ENCODE peak calls at places on chromosomes 1 and 21, in five cellular contexts. One of them, this sample, is unnamed.

GRCh38 chr1:191757003-191757402 is 401.3 kb upstream of the RGS18 start:
- DNase-seq in adipocyte: peak
- DNase-seq in AG10803: no peak
- DNase-seq in cardiac fibroblast: no peak
- DNase-seq in colonic mucosa: no peak
- DNase-seq in this sample: peak

GRCh38 chr1:224053456-224053855 is 60.5 kb upstream of the FBXO28 start:
- DNase-seq in adipocyte: no peak
- DNase-seq in AG10803: no peak
- DNase-seq in cardiac fibroblast: no peak
- DNase-seq in colonic mucosa: no peak
- DNase-seq in this sample: no peak

GRCh38 chr1:15525043-15525958 is 1.3 kb upstream of the CASP9 start:
- DNase-seq in adipocyte: no peak
- DNase-seq in AG10803: no peak
- DNase-seq in cardiac fibroblast: peak
- DNase-seq in colonic mucosa: peak
- DNase-seq in this sample: peak

GRCh38 chr21:41948404-41948895 is 5.4 kb downstream of the C2CD2 start:
- DNase-seq in adipocyte: no peak
- DNase-seq in AG10803: no peak
- DNase-seq in cardiac fibroblast: no peak
- DNase-seq in colonic mucosa: no peak
- DNase-seq in this sample: no peak

GRCh38 chr1:37515185-37516034 is 844 bp upstream of the MEAF6 start:
- DNase-seq in adipocyte: no peak
- DNase-seq in AG10803: no peak
- DNase-seq in cardiac fibroblast: no peak
- DNase-seq in colonic mucosa: no peak
- DNase-seq in this sample: no peak

GRCh38 chr21:42607525-42608102 is 45.8 kb upstream of the PDE9A start:
- DNase-seq in adipocyte: no peak
- DNase-seq in AG10803: no peak
- DNase-seq in cardiac fibroblast: no peak
- DNase-seq in colonic mucosa: no peak
- DNase-seq in this sample: no peak

GRCh38 chr1:179082308-179083030 is 599 bp downstream of the TOR3A start:
- DNase-seq in adipocyte: peak
- DNase-seq in AG10803: no peak
- DNase-seq in cardiac fibroblast: peak
- DNase-seq in colonic mucosa: peak
- DNase-seq in this sample: no peak

GRCh38 chr1:157958280-157958679 is 35.2 kb upstream of the KIRREL1 start:
- DNase-seq in adipocyte: no peak
- DNase-seq in AG10803: no peak
- DNase-seq in cardiac fibroblast: no peak
- DNase-seq in colonic mucosa: no peak
- DNase-seq in this sample: no peak

GRCh38 chr1:212531796-212532195 is 76.8 kb upstream of the ATF3 start:
- DNase-seq in adipocyte: no peak
- DNase-seq in AG10803: no peak
- DNase-seq in cardiac fibroblast: no peak
- DNase-seq in colonic mucosa: no peak
- DNase-seq in this sample: no peak

GRCh38 chr1:186536272-186536905 is 75.5 kb upstream of the PDC start:
- DNase-seq in adipocyte: peak
- DNase-seq in AG10803: peak
- DNase-seq in cardiac fibroblast: peak
- DNase-seq in colonic mucosa: no peak
- DNase-seq in this sample: no peak

GRCh38 chr21:24280591-24280990 is 1326.7 kb downstream of the MRPL39 start:
- DNase-seq in adipocyte: no peak
- DNase-seq in AG10803: no peak
- DNase-seq in cardiac fibroblast: no peak
- DNase-seq in colonic mucosa: no peak
- DNase-seq in this sample: no peak

GRCh38 chr1:46248122-46248920 is 758 bp downstream of the RAD54L start:
- DNase-seq in adipocyte: peak
- DNase-seq in AG10803: no peak
- DNase-seq in cardiac fibroblast: no peak
- DNase-seq in colonic mucosa: peak
- DNase-seq in this sample: no peak
- H3K4me3 ChIP-seq in adipocyte: peak
- H3K4me3 ChIP-seq in AG10803: peak
- H3K4me3 ChIP-seq in cardiac fibroblast: peak
- H3K4me3 ChIP-seq in colonic mucosa: peak
- H3K4me3 ChIP-seq in this sample: peak

GRCh38 chr1:23727362-23727811 is 15.9 kb upstream of the ELOA start:
- DNase-seq in adipocyte: peak
- DNase-seq in AG10803: peak
- DNase-seq in cardiac fibroblast: peak
- DNase-seq in colonic mucosa: peak
- DNase-seq in this sample: no peak
- H3K4me3 ChIP-seq in adipocyte: peak
- H3K4me3 ChIP-seq in AG10803: no peak
- H3K4me3 ChIP-seq in cardiac fibroblast: no peak
- H3K4me3 ChIP-seq in colonic mucosa: no peak
- H3K4me3 ChIP-seq in this sample: no peak

GRCh38 chr1:20678599-20678998 is 17.4 kb upstream of the DDOST start:
- DNase-seq in adipocyte: no peak
- DNase-seq in AG10803: no peak
- DNase-seq in cardiac fibroblast: no peak
- DNase-seq in colonic mucosa: no peak
- DNase-seq in this sample: no peak

GRCh38 chr1:20683614-20684013 is 22.4 kb upstream of the DDOST start:
- DNase-seq in adipocyte: no peak
- DNase-seq in AG10803: no peak
- DNase-seq in cardiac fibroblast: no peak
- DNase-seq in colonic mucosa: no peak
- DNase-seq in this sample: no peak

GRCh38 chr1:20682571-20683236 is 21.5 kb upstream of the DDOST start:
- DNase-seq in adipocyte: no peak
- DNase-seq in AG10803: no peak
- DNase-seq in cardiac fibroblast: no peak
- DNase-seq in colonic mucosa: no peak
- DNase-seq in this sample: no peak

GRCh38 chr1:20681999-20682398 is 20.8 kb upstream of the DDOST start:
- DNase-seq in adipocyte: no peak
- DNase-seq in AG10803: no peak
- DNase-seq in cardiac fibroblast: no peak
- DNase-seq in colonic mucosa: no peak
- DNase-seq in this sample: no peak

GRCh38 chr1:20680269-20680668 is 19.1 kb upstream of the DDOST start:
- DNase-seq in adipocyte: no peak
- DNase-seq in AG10803: no peak
- DNase-seq in cardiac fibroblast: no peak
- DNase-seq in colonic mucosa: no peak
- DNase-seq in this sample: no peak
- H3K4me3 ChIP-seq in adipocyte: no peak
- H3K4me3 ChIP-seq in AG10803: no peak
- H3K4me3 ChIP-seq in cardiac fibroblast: no peak
- H3K4me3 ChIP-seq in colonic mucosa: no peak
- H3K4me3 ChIP-seq in this sample: no peak

GRCh38 chr21:16307256-16307655 is 577.5 kb downstream of the USP25 start:
- DNase-seq in adipocyte: no peak
- DNase-seq in AG10803: no peak
- DNase-seq in cardiac fibroblast: no peak
- DNase-seq in colonic mucosa: no peak
- DNase-seq in this sample: no peak
- H3K4me3 ChIP-seq in adipocyte: peak
- H3K4me3 ChIP-seq in AG10803: no peak
- H3K4me3 ChIP-seq in cardiac fibroblast: no peak
- H3K4me3 ChIP-seq in colonic mucosa: no peak
- H3K4me3 ChIP-seq in this sample: no peak

DNA sequence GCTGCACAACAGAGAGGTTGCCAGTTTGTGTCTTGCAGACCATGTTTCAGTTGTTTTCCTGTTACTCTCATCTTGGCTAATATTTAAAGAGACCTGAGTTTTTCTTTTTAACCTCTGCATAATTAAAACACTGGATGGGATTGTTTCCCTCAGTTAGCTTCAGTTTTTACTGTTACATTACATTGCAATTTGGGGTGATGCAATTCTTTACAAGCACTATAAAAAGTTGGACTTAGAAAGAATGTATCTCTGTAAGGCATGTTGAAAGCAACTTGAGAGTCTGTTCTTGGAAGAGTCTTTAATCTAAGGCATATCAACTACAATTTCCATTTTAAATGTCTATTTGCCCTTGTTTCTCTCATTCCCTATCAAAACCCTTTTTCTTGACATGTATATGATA is 99.1 kb downstream of the DNM3 start:
- DNase-seq in adipocyte: peak
- DNase-seq in AG10803: peak
- DNase-seq in cardiac fibroblast: peak
- DNase-seq in colonic mucosa: no peak
- DNase-seq in this sample: no peak
- H3K4me3 ChIP-seq in adipocyte: no peak
- H3K4me3 ChIP-seq in AG10803: no peak
- H3K4me3 ChIP-seq in cardiac fibroblast: no peak
- H3K4me3 ChIP-seq in colonic mucosa: no peak
- H3K4me3 ChIP-seq in this sample: no peak

GRCh38 chr1:65176071-65176470 is 28.1 kb downstream of the AK4 start:
- DNase-seq in adipocyte: no peak
- DNase-seq in AG10803: no peak
- DNase-seq in cardiac fibroblast: no peak
- DNase-seq in colonic mucosa: no peak
- DNase-seq in this sample: no peak
- H3K4me3 ChIP-seq in adipocyte: peak
- H3K4me3 ChIP-seq in AG10803: no peak
- H3K4me3 ChIP-seq in cardiac fibroblast: no peak
- H3K4me3 ChIP-seq in colonic mucosa: no peak
- H3K4me3 ChIP-seq in this sample: no peak

GRCh38 chr1:31797216-31797615 is 18.6 kb downstream of the SPOCD1 start:
- DNase-seq in adipocyte: no peak
- DNase-seq in AG10803: no peak
- DNase-seq in cardiac fibroblast: no peak
- DNase-seq in colonic mucosa: no peak
- DNase-seq in this sample: no peak
- H3K4me3 ChIP-seq in adipocyte: peak
- H3K4me3 ChIP-seq in AG10803: peak
- H3K4me3 ChIP-seq in cardiac fibroblast: peak
- H3K4me3 ChIP-seq in colonic mucosa: no peak
- H3K4me3 ChIP-seq in this sample: peak